ENCODE peak calls at places on chromosomes 16 and 17, in six cellular contexts. K is NCI-H1930, H is HCEC 1CT, V is iPS DF 19.7, R is fibroblast of the aortic adventitia, C is caudate nucleus. E is an unnamed sample.
A peak's percentile ranks its signal among the peaks of the same experiment; 100 is the strongest.

GRCh38 chr16:47196457-47196856 is 52.7 kb upstream of the NETO2 start:
- DNase-seq in R (no peak), H (no peak), V (peak; percentile 38), K (no peak), C (no peak), E (no peak)

GRCh38 chr16:88815901-88816589 is 4.3 kb upstream of the APRT start:
- DNase-seq in C (peak; percentile 29), H (no peak), K (peak; percentile 4), R (no peak), V (no peak), E (no peak)

GRCh38 chr16:86041807-86042206 is 142.8 kb downstream of the IRF8 start:
- DNase-seq in R (no peak), K (no peak), V (no peak), H (no peak), C (no peak), E (no peak)

GRCh38 chr17:207775-208174 is 26.3 kb upstream of the DOC2B start:
- DNase-seq in H (no peak), K (no peak), R (no peak), C (no peak), V (no peak), E (no peak)

GRCh38 chr17:1154704-1155103 is 25.1 kb downstream of the ABR start:
- DNase-seq in R (peak; percentile 43), K (no peak), C (peak; percentile 11), H (no peak), V (no peak), E (no peak)

GRCh38 chr16:27284865-27285675 is 16.5 kb upstream of the NSMCE1 start:
- DNase-seq in V (no peak), C (no peak), R (no peak), K (no peak), H (no peak), E (no peak)

GRCh38 chr17:1787301-1787902 is 25.5 kb downstream of the SERPINF1 start:
- DNase-seq in H (peak; percentile 94), K (no peak), R (peak; percentile 93), C (no peak), V (no peak), E (no peak)

GRCh38 chr17:50421308-50422031 is 4.5 kb upstream of the ACSF2 start:
- DNase-seq in V (no peak), R (peak; percentile 27), H (peak; percentile 14), K (no peak), C (no peak), E (no peak)

GRCh38 chr16:88540346-88540977 is 29.7 kb upstream of the ZC3H18 start:
- DNase-seq in R (no peak), H (no peak), C (no peak), V (no peak), K (no peak), E (no peak)

GRCh38 chr16:81280393-81280792 is 34.4 kb upstream of the GAN start:
- DNase-seq in V (no peak), C (no peak), R (peak; percentile 37), H (peak; percentile 19), K (no peak), E (no peak)

GRCh38 chr17:4480929-4481898 is 17.5 kb upstream of the SPNS2 start:
- DNase-seq in H (no peak), C (no peak), V (no peak), K (no peak), R (no peak), E (no peak)

GRCh38 chr16:11497851-11498289 is 88.8 kb downstream of the LITAF start:
- DNase-seq in V (no peak), K (no peak), H (peak; percentile 24), R (peak; percentile 49), C (no peak), E (no peak)